ENCODE peak calls at places on chromosomes 13 and 19, in eight cellular contexts. U, P, X, I, G, J, B and R are unnamed samples.

GRCh38 chr19:11580665-11581418 is 3.4 kb upstream of the ACP5 start:
- DNase-seq in X (no peak), U (no peak), I (no peak), G (no peak), J (peak), B (no peak), P (no peak), R (peak)

GRCh38 chr19:55600336-55601028 is 394 bp downstream of the ZNF524 start:
- DNase-seq in I (peak), U (no peak), J (no peak), X (no peak), G (no peak), B (no peak), P (no peak), R (peak)

GRCh38 chr13:87168390-87168789 is 502.8 kb upstream of the SLITRK5 start:
- DNase-seq in J (no peak), G (no peak), P (no peak), X (no peak), U (no peak), I (no peak), B (no peak), R (no peak)

GRCh38 chr13:101916108-101916757 is 463.8 kb downstream of the ITGBL1 start:
- DNase-seq in X (no peak), G (no peak), J (no peak), I (no peak), P (peak), U (no peak), B (peak), R (no peak)

GRCh38 chr13:79085021-79085420 is 321.0 kb downstream of the RBM26 start:
- DNase-seq in I (no peak), B (no peak), U (no peak), X (no peak), J (no peak), P (no peak), G (no peak), R (no peak)

GRCh38 chr13:98022210-98022609 is 68.7 kb downstream of the IPO5 start:
- DNase-seq in J (peak), P (no peak), U (peak), I (peak), X (peak), B (peak), G (no peak), R (peak)

GRCh38 chr13:95882121-95882520 is 171.1 kb downstream of the UGGT2 start:
- DNase-seq in G (no peak), I (no peak), P (no peak), U (peak), B (no peak), X (no peak), J (no peak), R (no peak)

GRCh38 chr13:109625156-109625555 is 161.2 kb downstream of the IRS2 start:
- DNase-seq in B (no peak), X (no peak), U (no peak), G (no peak), P (no peak), J (no peak), I (no peak), R (no peak)

GRCh38 chr19:903266-903797 is 9.7 kb downstream of the R3HDM4 start:
- DNase-seq in U (no peak), J (no peak), P (no peak), G (no peak), B (no peak), X (no peak), I (no peak), R (no peak)

GRCh38 chr13:95494082-95494681 is 58.3 kb upstream of the CLDN10 start:
- DNase-seq in U (peak), P (no peak), X (peak), I (no peak), J (peak), B (no peak), G (no peak), R (peak)

GRCh38 chr19:11418518-11419506 is at the start of gene RGL3:
- DNase-seq in P (peak), X (no peak), G (no peak), U (no peak), B (no peak), J (no peak), I (no peak), R (no peak)

GRCh38 chr13:50626031-50626643 is 217.4 kb downstream of the DLEU7 start:
- DNase-seq in J (peak), G (no peak), I (no peak), P (no peak), B (no peak), X (peak), U (peak), R (no peak)

GRCh38 chr19:19268453-19269385 is 4.4 kb downstream of the TM6SF2 start:
- DNase-seq in X (no peak), I (no peak), P (no peak), U (no peak), B (no peak), J (no peak), G (no peak), R (no peak)

GRCh38 chr13:85985791-85986190 is 186.6 kb upstream of the SLITRK6 start:
- DNase-seq in X (no peak), B (no peak), J (peak), U (peak), P (no peak), I (no peak), G (no peak), R (no peak)

GRCh38 chr13:40665061-40665753 is 1.2 kb downstream of the FOXO1 start:
- DNase-seq in P (peak), G (no peak), U (peak), J (no peak), B (peak), I (peak), X (no peak), R (no peak)

GRCh38 chr19:29843180-29844051 is 31.6 kb downstream of the CCNE1 start:
- DNase-seq in J (peak), X (no peak), B (peak), U (no peak), P (peak), I (no peak), G (no peak), R (no peak)

GRCh38 chr13:105773887-105774538 is 761.4 kb downstream of the EFNB2 start:
- DNase-seq in G (no peak), J (peak), I (no peak), U (peak), B (no peak), X (no peak), P (no peak), R (peak)

GRCh38 chr13:102561933-102562332 is 34.9 kb upstream of the TPP2 start:
- DNase-seq in U (no peak), G (no peak), I (no peak), J (no peak), B (no peak), P (no peak), X (no peak), R (no peak)

GRCh38 chr13:109700176-109700575 is 86.2 kb downstream of the IRS2 start:
- DNase-seq in I (peak), X (peak), B (peak), G (no peak), U (peak), P (peak), J (peak), R (peak)

GRCh38 chr13:101916758-101917474 is 464.4 kb downstream of the ITGBL1 start:
- DNase-seq in G (no peak), B (no peak), J (no peak), P (no peak), X (no peak), I (no peak), U (no peak), R (no peak)

GRCh38 chr13:50340566-50341287 is 325.5 kb downstream of the KCNRG start:
- DNase-seq in G (no peak), J (no peak), B (no peak), I (no peak), X (no peak), U (no peak), P (peak), R (no peak)

GRCh38 chr19:49337267-49338022 is 2.2 kb downstream of the CD37 start:
- DNase-seq in G (no peak), U (no peak), J (no peak), P (no peak), I (peak), X (no peak), B (peak), R (no peak)

GRCh38 chr13:110126391-110126961 is 180.5 kb downstream of the COL4A1 start:
- DNase-seq in B (peak), X (peak), P (peak), U (peak), G (no peak), J (peak), I (peak), R (peak)

GRCh38 chr19:48635263-48635965 is 1.8 kb downstream of the DBP start:
- DNase-seq in U (peak), G (no peak), I (no peak), B (peak), J (peak), X (no peak), P (peak), R (peak)

GRCh38 chr13:97459215-97459772 is 25.3 kb downstream of the RAP2A start:
- DNase-seq in B (no peak), J (no peak), X (no peak), G (no peak), U (no peak), I (no peak), P (no peak), R (no peak)

GRCh38 chr19:48997972-48998371 is 4.3 kb downstream of the RUVBL2 start:
- DNase-seq in X (peak), G (no peak), I (no peak), B (no peak), J (peak), P (no peak), U (peak), R (peak)

GRCh38 chr13:76762731-76763130 is 123.5 kb downstream of the KCTD12 start:
- DNase-seq in J (peak), B (no peak), U (no peak), I (no peak), G (no peak), X (no peak), P (no peak), R (peak)

DNA sequence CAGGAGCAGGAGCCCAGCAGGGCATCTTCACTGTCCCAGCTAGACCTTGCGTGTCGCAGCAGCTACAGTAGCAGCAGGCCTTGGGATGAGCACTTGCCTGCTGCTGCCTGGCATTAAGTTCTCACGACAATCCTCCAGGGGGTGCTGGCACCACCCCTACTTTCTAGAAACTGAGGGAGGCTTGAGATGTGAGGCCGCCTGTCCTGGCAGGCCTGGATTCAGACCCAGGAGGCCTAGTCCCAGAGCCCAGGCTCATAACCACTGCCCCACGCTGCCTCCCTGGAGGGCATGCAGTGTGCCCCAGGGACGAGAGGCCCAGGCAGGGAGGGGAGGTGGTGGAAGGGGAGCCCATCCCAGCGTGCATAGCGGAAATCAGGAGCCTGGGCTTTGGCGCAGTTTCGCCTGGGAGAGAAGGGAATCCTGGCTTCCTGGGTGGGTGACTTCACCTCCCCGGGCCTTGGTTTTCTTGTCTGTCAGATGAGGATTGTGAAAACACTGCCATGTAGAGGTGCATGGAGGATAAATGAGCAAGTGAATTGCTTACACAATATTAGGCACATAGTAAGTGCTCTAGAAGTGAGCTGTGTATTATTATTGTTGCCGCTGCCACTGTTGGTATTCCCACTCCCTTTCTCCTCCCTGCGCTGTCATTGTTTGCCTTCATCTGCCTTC is 26.1 kb downstream of the PPP5C start:
- DNase-seq in U (peak), B (peak), P (no peak), X (peak), G (no peak), I (no peak), J (peak), R (peak)
- TF ChIP-seq CTCF in U (peak), B (peak), P (no peak), X (peak), G (peak), I (no peak), J (peak), R (peak)

GRCh38 chr13:89694471-89694870 is 1653.0 kb upstream of the MIR17HG start:
- DNase-seq in U (no peak), B (no peak), X (no peak), J (no peak), P (no peak), G (no peak), I (no peak), R (no peak)

GRCh38 chr13:89695343-89696257 is 1651.9 kb upstream of the MIR17HG start:
- DNase-seq in J (peak), X (peak), G (no peak), B (peak), P (no peak), I (no peak), U (peak), R (peak)
- TF ChIP-seq CTCF in J (peak), X (peak), G (no peak), B (peak), P (peak), I (no peak), U (peak), R (peak)

GRCh38 chr13:77907653-77908341 is 10.8 kb downstream of the EDNRB start:
- DNase-seq in P (no peak), X (no peak), G (no peak), I (no peak), J (peak), U (no peak), B (peak), R (peak)
- TF ChIP-seq CTCF in P (no peak), X (no peak), G (no peak), I (no peak), J (no peak), U (no peak), B (no peak), R (no peak)

GRCh38 chr13:66693656-66694055 is 536.5 kb downstream of the PCDH9 start:
- DNase-seq in X (no peak), G (no peak), P (no peak), I (no peak), J (peak), U (no peak), B (no peak), R (peak)

GRCh38 chr13:66689037-66689619 is 541.0 kb downstream of the PCDH9 start:
- DNase-seq in U (no peak), G (no peak), X (no peak), B (no peak), P (no peak), J (peak), I (no peak), R (peak)

GRCh38 chr13:66691149-66691548 is 539.0 kb downstream of the PCDH9 start:
- DNase-seq in U (no peak), J (no peak), G (no peak), B (no peak), I (no peak), X (no peak), P (no peak), R (no peak)

GRCh38 chr13:66689628-66690027 is 540.5 kb downstream of the PCDH9 start:
- DNase-seq in U (peak), X (no peak), B (no peak), J (peak), G (no peak), P (no peak), I (no peak), R (peak)
- TF ChIP-seq CTCF in U (peak), X (no peak), B (no peak), J (peak), G (no peak), P (peak), I (no peak), R (no peak)

DNA sequence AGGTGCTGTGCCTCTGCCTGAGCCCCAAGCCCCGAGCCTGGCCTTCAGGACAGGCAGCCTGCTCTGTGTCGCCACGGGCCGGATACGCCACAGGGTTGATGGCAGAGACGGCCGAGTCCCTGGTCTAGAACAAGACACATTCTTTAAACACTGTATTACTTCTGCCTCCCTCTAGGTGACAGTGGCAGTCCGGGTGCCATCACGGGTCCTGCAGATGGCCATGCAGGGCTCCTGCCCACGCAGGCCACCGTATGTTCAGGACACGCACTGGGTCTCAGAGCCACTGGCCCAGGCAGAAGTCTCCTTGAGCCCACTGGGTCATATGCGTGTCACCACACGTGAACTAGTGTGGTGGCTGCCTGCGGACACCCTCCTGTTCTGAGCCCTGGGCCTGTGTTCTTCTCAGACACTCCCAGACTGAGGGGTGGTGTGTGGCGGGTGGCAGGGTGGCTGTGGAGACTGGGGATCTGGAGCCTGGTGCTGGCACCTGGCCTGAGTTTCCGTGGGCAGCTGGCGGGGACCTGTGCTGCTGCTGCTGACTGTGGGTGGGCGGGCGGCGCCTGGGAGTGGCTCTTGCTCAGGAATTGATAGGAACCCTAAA is 4.4 kb downstream of the PLEKHJ1 start:
- DNase-seq in J (no peak), P (no peak), G (no peak), U (no peak), I (no peak), B (peak), X (no peak), R (no peak)
- TF ChIP-seq CTCF in J (no peak), P (no peak), G (no peak), U (no peak), I (no peak), B (peak), X (peak), R (no peak)

GRCh38 chr19:10329555-10329954 is 3.8 kb downstream of the RAVER1 start:
- DNase-seq in U (no peak), B (no peak), G (no peak), I (no peak), X (no peak), J (no peak), P (no peak), R (no peak)

GRCh38 chr19:10334340-10335148 is 1.2 kb upstream of the RAVER1 start:
- DNase-seq in I (peak), X (peak), B (peak), U (peak), J (peak), P (peak), G (peak), R (peak)

GRCh38 chr19:10333758-10334339 is 520 bp upstream of the RAVER1 start:
- DNase-seq in X (no peak), U (peak), G (no peak), B (no peak), J (no peak), P (no peak), I (no peak), R (no peak)

GRCh38 chr19:10332965-10333757 is at the start of gene RAVER1:
- DNase-seq in P (peak), G (peak), I (peak), U (peak), J (peak), B (peak), X (peak), R (peak)

GRCh38 chr19:10332158-10332964 is 968 bp downstream of the RAVER1 start:
- DNase-seq in B (no peak), P (no peak), J (no peak), X (no peak), G (no peak), I (no peak), U (no peak), R (no peak)
- TF ChIP-seq CTCF in B (no peak), P (no peak), J (no peak), X (no peak), G (no peak), I (no peak), U (no peak), R (no peak)